ENCODE peak calls at places on chromosomes 1 and 21, in four cellular contexts. One of them, this sample, is unnamed.

GRCh38 chr1:33633019-33633801 is 160.8 kb downstream of the ZSCAN20 start:
- DNase-seq in right atrium auricular region: peak; percentile 90
- DNase-seq in endothelial cell: peak; percentile 97
- DNase-seq in foreskin fibroblast: peak; percentile 63
- DNase-seq in this sample: peak; percentile 86

GRCh38 chr1:241899211-241899610 is 51.2 kb downstream of the EXO1 start:
- DNase-seq in right atrium auricular region: no peak
- DNase-seq in endothelial cell: no peak
- DNase-seq in foreskin fibroblast: no peak
- DNase-seq in this sample: no peak

GRCh38 chr1:7420706-7421105 is 350.4 kb upstream of the VAMP3 start:
- DNase-seq in right atrium auricular region: no peak
- DNase-seq in endothelial cell: no peak
- DNase-seq in foreskin fibroblast: no peak
- DNase-seq in this sample: no peak

GRCh38 chr1:2585318-2586092 is 1.1 kb upstream of the PRXL2B start:
- DNase-seq in right atrium auricular region: peak; percentile 80
- DNase-seq in endothelial cell: peak; percentile 46
- DNase-seq in foreskin fibroblast: peak; percentile 33
- DNase-seq in this sample: peak; percentile 44

GRCh38 chr1:221987860-221988520 is 246.1 kb upstream of the DUSP10 start:
- DNase-seq in right atrium auricular region: no peak
- DNase-seq in endothelial cell: no peak
- DNase-seq in foreskin fibroblast: peak; percentile 81
- DNase-seq in this sample: peak; percentile 77

GRCh38 chr1:202615501-202616354 is 94.5 kb downstream of the SYT2 start:
- DNase-seq in right atrium auricular region: no peak
- DNase-seq in endothelial cell: no peak
- DNase-seq in foreskin fibroblast: no peak
- DNase-seq in this sample: peak; percentile 73

GRCh38 chr1:15141933-15142647 is 11.5 kb upstream of the TMEM51 start:
- DNase-seq in right atrium auricular region: no peak
- DNase-seq in endothelial cell: no peak
- DNase-seq in foreskin fibroblast: no peak
- DNase-seq in this sample: peak; percentile 65

GRCh38 chr1:51569284-51570062 is 47.4 kb upstream of the OSBPL9 start:
- DNase-seq in right atrium auricular region: no peak
- DNase-seq in endothelial cell: no peak
- DNase-seq in foreskin fibroblast: peak; percentile 58
- DNase-seq in this sample: peak; percentile 60

GRCh38 chr1:203095061-203095690 is 9.4 kb upstream of the MYOG start:
- DNase-seq in right atrium auricular region: no peak
- DNase-seq in endothelial cell: no peak
- DNase-seq in foreskin fibroblast: no peak
- DNase-seq in this sample: no peak

GRCh38 chr1:228811655-228812315 is 76.5 kb downstream of the RHOU start:
- DNase-seq in right atrium auricular region: no peak
- DNase-seq in endothelial cell: no peak
- DNase-seq in foreskin fibroblast: no peak
- DNase-seq in this sample: no peak

GRCh38 chr1:160096491-160097116 is 1.8 kb downstream of the IGSF8 start:
- DNase-seq in right atrium auricular region: peak; percentile 87
- DNase-seq in endothelial cell: no peak
- DNase-seq in foreskin fibroblast: peak; percentile 64
- DNase-seq in this sample: peak; percentile 16

GRCh38 chr1:147172168-147173016 is at the start of gene PRKAB2:
- DNase-seq in right atrium auricular region: peak; percentile 95
- DNase-seq in endothelial cell: peak; percentile 100
- DNase-seq in foreskin fibroblast: peak; percentile 97
- DNase-seq in this sample: peak; percentile 98

GRCh38 chr1:66282343-66282852 is 251.6 kb upstream of the SGIP1 start:
- DNase-seq in right atrium auricular region: no peak
- DNase-seq in endothelial cell: no peak
- DNase-seq in foreskin fibroblast: peak; percentile 48
- DNase-seq in this sample: peak; percentile 91

GRCh38 chr1:179252606-179253005 is 23.1 kb upstream of the ABL2 start:
- DNase-seq in right atrium auricular region: no peak
- DNase-seq in endothelial cell: no peak
- DNase-seq in foreskin fibroblast: no peak
- DNase-seq in this sample: no peak

GRCh38 chr1:96253281-96254035 is 468.1 kb upstream of the PTBP2 start:
- DNase-seq in right atrium auricular region: no peak
- DNase-seq in endothelial cell: no peak
- DNase-seq in foreskin fibroblast: peak; percentile 55
- DNase-seq in this sample: no peak

GRCh38 chr21:37535672-37536071 is 169.1 kb downstream of the DYRK1A start:
- DNase-seq in right atrium auricular region: no peak
- DNase-seq in endothelial cell: no peak
- DNase-seq in foreskin fibroblast: no peak
- DNase-seq in this sample: no peak

GRCh38 chr1:219954052-219954451 is 25.7 kb upstream of the SLC30A10 start:
- DNase-seq in right atrium auricular region: no peak
- DNase-seq in endothelial cell: no peak
- DNase-seq in foreskin fibroblast: no peak
- DNase-seq in this sample: no peak

GRCh38 chr1:199071080-199071479 is 432.2 kb downstream of the PTPRC start:
- DNase-seq in right atrium auricular region: no peak
- DNase-seq in endothelial cell: no peak
- DNase-seq in foreskin fibroblast: no peak
- DNase-seq in this sample: no peak

GRCh38 chr1:201539561-201540404 is 856 bp downstream of the NAV1 start:
- DNase-seq in right atrium auricular region: peak; percentile 81
- DNase-seq in endothelial cell: peak; percentile 46
- DNase-seq in foreskin fibroblast: peak; percentile 72
- DNase-seq in this sample: peak; percentile 56

GRCh38 chr21:41933259-41934079 is 20.3 kb downstream of the C2CD2 start:
- DNase-seq in right atrium auricular region: no peak
- DNase-seq in endothelial cell: no peak
- DNase-seq in foreskin fibroblast: peak; percentile 60
- DNase-seq in this sample: peak; percentile 74

GRCh38 chr1:25028910-25029599 is 99.0 kb upstream of the RUNX3 start:
- DNase-seq in right atrium auricular region: no peak
- DNase-seq in endothelial cell: no peak
- DNase-seq in foreskin fibroblast: no peak
- DNase-seq in this sample: no peak

GRCh38 chr1:71273326-71273725 is 192.5 kb upstream of the ZRANB2 start:
- DNase-seq in right atrium auricular region: no peak
- DNase-seq in endothelial cell: no peak
- DNase-seq in foreskin fibroblast: no peak
- DNase-seq in this sample: no peak

GRCh38 chr1:214566158-214567104 is 15.0 kb upstream of the PTPN14 start:
- DNase-seq in right atrium auricular region: no peak
- DNase-seq in endothelial cell: no peak
- DNase-seq in foreskin fibroblast: peak; percentile 93
- DNase-seq in this sample: peak; percentile 66

GRCh38 chr21:41466024-41466820 is 40.2 kb downstream of the MX1 start:
- DNase-seq in right atrium auricular region: no peak
- DNase-seq in endothelial cell: no peak
- DNase-seq in foreskin fibroblast: no peak
- DNase-seq in this sample: no peak

GRCh38 chr1:22249928-22250680 is 107.2 kb upstream of the WNT4 start:
- DNase-seq in right atrium auricular region: no peak
- DNase-seq in endothelial cell: no peak
- DNase-seq in foreskin fibroblast: no peak
- DNase-seq in this sample: no peak

GRCh38 chr1:78715181-78715661 is 65.6 kb downstream of the IFI44 start:
- DNase-seq in right atrium auricular region: no peak
- DNase-seq in endothelial cell: no peak
- DNase-seq in foreskin fibroblast: peak; percentile 50
- DNase-seq in this sample: peak; percentile 45

GRCh38 chr1:68103006-68103545 is 52.6 kb upstream of the DIRAS3 start:
- DNase-seq in right atrium auricular region: no peak
- DNase-seq in endothelial cell: no peak
- DNase-seq in foreskin fibroblast: no peak
- DNase-seq in this sample: peak; percentile 67

GRCh38 chr1:79848316-79848715 is 841.8 kb upstream of the ADGRL4 start:
- DNase-seq in right atrium auricular region: no peak
- DNase-seq in endothelial cell: no peak
- DNase-seq in foreskin fibroblast: no peak
- DNase-seq in this sample: no peak

GRCh38 chr1:147591246-147591891 is 50.1 kb downstream of the BCL9 start:
- DNase-seq in right atrium auricular region: no peak
- DNase-seq in endothelial cell: no peak
- DNase-seq in foreskin fibroblast: no peak
- DNase-seq in this sample: no peak

GRCh38 chr1:64147759-64148158 is 55.7 kb upstream of the UBE2U start:
- DNase-seq in right atrium auricular region: no peak
- DNase-seq in endothelial cell: no peak
- DNase-seq in foreskin fibroblast: no peak
- DNase-seq in this sample: peak; percentile 21

GRCh38 chr1:53198241-53198651 is 1.6 kb downstream of the CPT2 start:
- DNase-seq in right atrium auricular region: no peak
- DNase-seq in endothelial cell: no peak
- DNase-seq in foreskin fibroblast: peak; percentile 75
- DNase-seq in this sample: peak; percentile 26

GRCh38 chr21:32499249-32500055 is 85.9 kb downstream of the TCP10L start:
- DNase-seq in right atrium auricular region: no peak
- DNase-seq in endothelial cell: no peak
- DNase-seq in foreskin fibroblast: peak; percentile 50
- DNase-seq in this sample: peak; percentile 83

GRCh38 chr21:43198376-43198775 is 29.6 kb downstream of the CRYAA start:
- DNase-seq in right atrium auricular region: no peak
- DNase-seq in endothelial cell: no peak
- DNase-seq in foreskin fibroblast: no peak
- DNase-seq in this sample: no peak

GRCh38 chr1:7634841-7635240 is 136.3 kb upstream of the VAMP3 start:
- DNase-seq in right atrium auricular region: no peak
- DNase-seq in endothelial cell: no peak
- DNase-seq in foreskin fibroblast: no peak
- DNase-seq in this sample: no peak

GRCh38 chr1:36883315-36883949 is 150.9 kb downstream of the GRIK3 start:
- DNase-seq in right atrium auricular region: peak; percentile 40
- DNase-seq in endothelial cell: no peak
- DNase-seq in foreskin fibroblast: no peak
- DNase-seq in this sample: no peak

GRCh38 chr1:243399561-243400155 is 143.8 kb downstream of the SDCCAG8 start:
- DNase-seq in right atrium auricular region: no peak
- DNase-seq in endothelial cell: no peak
- DNase-seq in foreskin fibroblast: no peak
- DNase-seq in this sample: no peak

GRCh38 chr1:8152731-8153702 is 126.9 kb upstream of the ERRFI1 start:
- DNase-seq in right atrium auricular region: no peak
- DNase-seq in endothelial cell: no peak
- DNase-seq in foreskin fibroblast: no peak
- DNase-seq in this sample: no peak

GRCh38 chr1:234602334-234603220 is 7.4 kb downstream of the IRF2BP2 start:
- DNase-seq in right atrium auricular region: peak; percentile 69
- DNase-seq in endothelial cell: no peak
- DNase-seq in foreskin fibroblast: peak; percentile 91
- DNase-seq in this sample: peak; percentile 95

DNA sequence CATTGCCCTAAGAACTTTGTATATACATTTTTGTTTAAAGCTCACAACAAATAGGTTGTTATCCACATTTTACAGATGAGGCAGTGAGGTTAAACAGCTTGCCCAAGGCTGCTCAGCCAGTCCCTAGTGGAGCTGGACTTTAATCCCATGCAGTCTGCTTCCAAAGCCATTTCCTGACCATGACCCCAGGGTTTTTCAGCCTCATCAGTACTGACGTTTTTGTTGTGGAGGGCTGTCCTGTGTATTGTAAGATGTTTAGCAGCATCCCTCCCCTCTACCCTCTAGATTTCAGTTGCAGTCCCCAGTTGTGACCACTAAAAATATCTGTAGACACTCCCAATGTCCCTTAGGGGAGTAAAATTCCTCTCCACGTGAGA is 30.3 kb upstream of the C1orf105 start:
- DNase-seq in right atrium auricular region: no peak
- DNase-seq in endothelial cell: no peak
- DNase-seq in foreskin fibroblast: no peak
- DNase-seq in this sample: no peak
- TF ChIP-seq CTCF in right atrium auricular region: no peak
- TF ChIP-seq CTCF in endothelial cell: no peak
- TF ChIP-seq CTCF in foreskin fibroblast: no peak
- TF ChIP-seq CTCF in this sample: no peak

GRCh38 chr1:177355575-177355974 is 184.8 kb downstream of the BRINP2 start:
- DNase-seq in right atrium auricular region: no peak
- DNase-seq in endothelial cell: peak; percentile 40
- DNase-seq in foreskin fibroblast: no peak
- DNase-seq in this sample: peak; percentile 48
- TF ChIP-seq CTCF in right atrium auricular region: peak; percentile 56
- TF ChIP-seq CTCF in endothelial cell: peak; percentile 59
- TF ChIP-seq CTCF in foreskin fibroblast: peak; percentile 57
- TF ChIP-seq CTCF in this sample: peak; percentile 68

GRCh38 chr21:38716088-38716487 is 89.6 kb upstream of the ETS2 start:
- DNase-seq in right atrium auricular region: no peak
- DNase-seq in endothelial cell: no peak
- DNase-seq in foreskin fibroblast: no peak
- DNase-seq in this sample: no peak

GRCh38 chr21:38714998-38715397 is 90.7 kb upstream of the ETS2 start:
- DNase-seq in right atrium auricular region: no peak
- DNase-seq in endothelial cell: no peak
- DNase-seq in foreskin fibroblast: no peak
- DNase-seq in this sample: no peak

GRCh38 chr21:38716942-38717341 is 88.8 kb upstream of the ETS2 start:
- DNase-seq in right atrium auricular region: no peak
- DNase-seq in endothelial cell: no peak
- DNase-seq in foreskin fibroblast: no peak
- DNase-seq in this sample: no peak

DNA sequence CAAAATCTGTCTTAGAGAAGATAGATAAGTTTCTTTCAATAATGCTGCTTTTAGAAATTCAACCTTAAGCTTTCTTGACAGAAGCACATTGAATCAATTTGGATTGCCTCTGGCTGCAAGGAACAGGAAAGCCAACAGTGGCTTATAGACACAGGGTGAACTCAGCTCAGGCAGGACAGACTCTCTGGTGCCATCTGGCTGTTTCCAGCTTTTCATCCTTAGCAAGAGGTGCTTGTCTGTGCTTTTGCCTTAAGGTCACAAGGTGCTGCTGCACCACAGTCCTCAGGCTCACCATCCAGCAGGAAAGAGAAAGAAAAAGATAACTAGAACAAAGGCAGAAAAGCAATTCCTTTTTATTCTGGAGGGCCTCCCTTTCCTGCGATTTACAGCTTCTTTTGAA is 93.7 kb upstream of the ETS2 start:
- DNase-seq in right atrium auricular region: no peak
- DNase-seq in endothelial cell: peak; percentile 44
- DNase-seq in foreskin fibroblast: peak; percentile 20
- DNase-seq in this sample: peak; percentile 57
- TF ChIP-seq CTCF in right atrium auricular region: peak; percentile 57
- TF ChIP-seq CTCF in endothelial cell: no peak
- TF ChIP-seq CTCF in foreskin fibroblast: peak; percentile 64
- TF ChIP-seq CTCF in this sample: peak; percentile 60

GRCh38 chr1:111990026-111990877 is 784 bp upstream of the KCND3 start:
- DNase-seq in right atrium auricular region: no peak
- DNase-seq in endothelial cell: peak; percentile 24
- DNase-seq in foreskin fibroblast: peak; percentile 7
- DNase-seq in this sample: no peak

GRCh38 chr1:111988743-111989453 is 570 bp downstream of the KCND3 start:
- DNase-seq in right atrium auricular region: no peak
- DNase-seq in endothelial cell: peak; percentile 21
- DNase-seq in foreskin fibroblast: no peak
- DNase-seq in this sample: no peak

GRCh38 chr1:111989531-111990025 is at the start of gene KCND3:
- DNase-seq in right atrium auricular region: no peak
- DNase-seq in endothelial cell: peak; percentile 22
- DNase-seq in foreskin fibroblast: peak; percentile 29
- DNase-seq in this sample: peak; percentile 21

GRCh38 chr1:111992396-111992985 is 3.0 kb upstream of the KCND3 start:
- DNase-seq in right atrium auricular region: no peak
- DNase-seq in endothelial cell: no peak
- DNase-seq in foreskin fibroblast: no peak
- DNase-seq in this sample: no peak

GRCh38 chr1:111990878-111991760 is 1.7 kb upstream of the KCND3 start:
- DNase-seq in right atrium auricular region: peak; percentile 78
- DNase-seq in endothelial cell: peak; percentile 37
- DNase-seq in foreskin fibroblast: peak; percentile 11
- DNase-seq in this sample: peak; percentile 33
- TF ChIP-seq CTCF in right atrium auricular region: peak; percentile 63
- TF ChIP-seq CTCF in endothelial cell: no peak
- TF ChIP-seq CTCF in foreskin fibroblast: peak; percentile 12
- TF ChIP-seq CTCF in this sample: no peak

This sample was measured in fibroblast of pulmonary artery.